ENCODE peak calls at places on chromosomes 5 and 9, in four cellular contexts. R, S, Y and K are unnamed samples.

GRCh38 chr9:93288891-93289883 is 105.2 kb downstream of the WNK2 start:
- DNase-seq in Y (no peak), S (no peak), R (no peak), K (no peak)

GRCh38 chr5:1540166-1540565 is 16.4 kb upstream of the LPCAT1 start:
- DNase-seq in R (no peak), Y (no peak), S (no peak), K (no peak)

GRCh38 chr5:107483625-107484024 is 187.1 kb downstream of the EFNA5 start:
- DNase-seq in R (no peak), Y (no peak), S (no peak), K (no peak)

GRCh38 chr9:89428901-89429890 is 68.7 kb downstream of the SEMA4D start:
- DNase-seq in Y (no peak), R (peak; percentile 57), S (no peak), K (peak; percentile 42)

GRCh38 chr9:105672711-105673234 is 10.5 kb downstream of the TAL2 start:
- DNase-seq in S (no peak), Y (no peak), R (no peak), K (no peak)

GRCh38 chr9:130994546-130995398 is 14.2 kb upstream of the LAMC3 start:
- DNase-seq in R (no peak), S (no peak), Y (no peak), K (no peak)

GRCh38 chr5:74042559-74043357 is 416.8 kb downstream of the ARHGEF28 start:
- DNase-seq in Y (peak; percentile 70), S (no peak), R (no peak), K (no peak)

GRCh38 chr9:131856105-131856504 is 116.2 kb upstream of the RAPGEF1 start:
- DNase-seq in Y (no peak), R (no peak), S (no peak), K (no peak)

GRCh38 chr9:136114606-136115005 is 4.1 kb downstream of the TMEM250 start:
- DNase-seq in R (no peak), Y (no peak), S (no peak), K (no peak)

GRCh38 chr5:78751872-78752271 is 103.3 kb upstream of the LHFPL2 start:
- DNase-seq in S (no peak), Y (no peak), R (no peak), K (no peak)

GRCh38 chr5:179301376-179301775 is 43.9 kb downstream of the ADAMTS2 start:
- DNase-seq in R (no peak), S (no peak), Y (no peak), K (no peak)

GRCh38 chr5:167802755-167803431 is 488.6 kb upstream of the WWC1 start:
- DNase-seq in R (no peak), Y (no peak), S (no peak), K (no peak)

GRCh38 chr5:94645053-94645452 is 26.6 kb downstream of the SLF1 start:
- DNase-seq in S (no peak), R (no peak), Y (no peak), K (no peak)

GRCh38 chr5:98108497-98108896 is 665.0 kb upstream of the RGMB start:
- DNase-seq in S (no peak), R (no peak), Y (no peak), K (no peak)

GRCh38 chr9:107249665-107250285 is 33.3 kb upstream of the RAD23B start:
- DNase-seq in R (no peak), S (no peak), Y (no peak), K (no peak)

GRCh38 chr5:144698454-144698853 is 527.8 kb downstream of the KCTD16 start:
- DNase-seq in Y (no peak), R (no peak), S (no peak), K (no peak)

GRCh38 chr9:6564370-6564769 is 81.2 kb downstream of the GLDC start:
- DNase-seq in Y (no peak), S (no peak), R (no peak), K (no peak)

GRCh38 chr5:178466342-178466741 is 123.9 kb downstream of the COL23A1 start:
- DNase-seq in Y (no peak), S (no peak), R (no peak), K (no peak)

GRCh38 chr9:122444366-122444765 is 33.4 kb downstream of the OR1J1 start:
- DNase-seq in Y (peak; percentile 6), R (no peak), S (peak; percentile 35), K (no peak)

GRCh38 chr9:72680593-72681317 is 159.3 kb downstream of the TMC1 start:
- DNase-seq in Y (no peak), R (no peak), S (no peak), K (no peak)

GRCh38 chr5:169875091-169875727 is 105.1 kb downstream of the INSYN2B start:
- DNase-seq in R (no peak), S (no peak), Y (no peak), K (no peak)

GRCh38 chr9:25681270-25681669 is 3.0 kb upstream of the TUSC1 start:
- DNase-seq in S (no peak), R (no peak), Y (no peak), K (no peak)

GRCh38 chr5:154092356-154092755 is 53.6 kb downstream of the MFAP3 start:
- DNase-seq in S (no peak), R (no peak), Y (no peak), K (no peak)

GRCh38 chr5:135016926-135017325 is 17.1 kb downstream of the PITX1 start:
- DNase-seq in Y (no peak), R (no peak), S (peak; percentile 41), K (no peak)

GRCh38 chr9:6931913-6932312 is 174.1 kb downstream of the KDM4C start:
- DNase-seq in R (peak; percentile 32), S (peak; percentile 41), Y (no peak), K (peak; percentile 93)

GRCh38 chr5:36374275-36374862 is 72.7 kb upstream of the RANBP3L start:
- DNase-seq in Y (no peak), R (no peak), S (no peak), K (no peak)

GRCh38 chr5:175417384-175417783 is 26.6 kb downstream of the DRD1 start:
- DNase-seq in R (no peak), S (no peak), Y (no peak), K (no peak)

GRCh38 chr5:62488531-62488930 is 76.0 kb downstream of the IPO11 start:
- DNase-seq in S (no peak), Y (no peak), R (no peak), K (no peak)

GRCh38 chr9:126459965-126460843 is 133.6 kb downstream of the MVB12B start:
- DNase-seq in Y (no peak), R (no peak), S (peak; percentile 10), K (no peak)
- TF ChIP-seq POLR2A in Y (no peak), R (no peak), S (no peak), K (no peak)

GRCh38 chr9:83965350-83966208 is 14.4 kb downstream of the HNRNPK start:
- DNase-seq in S (no peak), R (no peak), Y (no peak), K (peak; percentile 61)
- TF ChIP-seq POLR2A in S (no peak), R (peak; percentile 10), Y (no peak), K (peak; percentile 28)

GRCh38 chr9:21559402-21560280 is 77.5 kb upstream of the IFNE start:
- DNase-seq in S (peak; percentile 79), Y (peak; percentile 69), R (peak; percentile 23), K (peak; percentile 7)
- TF ChIP-seq POLR2A in S (no peak), Y (no peak), R (no peak), K (no peak)

DNA sequence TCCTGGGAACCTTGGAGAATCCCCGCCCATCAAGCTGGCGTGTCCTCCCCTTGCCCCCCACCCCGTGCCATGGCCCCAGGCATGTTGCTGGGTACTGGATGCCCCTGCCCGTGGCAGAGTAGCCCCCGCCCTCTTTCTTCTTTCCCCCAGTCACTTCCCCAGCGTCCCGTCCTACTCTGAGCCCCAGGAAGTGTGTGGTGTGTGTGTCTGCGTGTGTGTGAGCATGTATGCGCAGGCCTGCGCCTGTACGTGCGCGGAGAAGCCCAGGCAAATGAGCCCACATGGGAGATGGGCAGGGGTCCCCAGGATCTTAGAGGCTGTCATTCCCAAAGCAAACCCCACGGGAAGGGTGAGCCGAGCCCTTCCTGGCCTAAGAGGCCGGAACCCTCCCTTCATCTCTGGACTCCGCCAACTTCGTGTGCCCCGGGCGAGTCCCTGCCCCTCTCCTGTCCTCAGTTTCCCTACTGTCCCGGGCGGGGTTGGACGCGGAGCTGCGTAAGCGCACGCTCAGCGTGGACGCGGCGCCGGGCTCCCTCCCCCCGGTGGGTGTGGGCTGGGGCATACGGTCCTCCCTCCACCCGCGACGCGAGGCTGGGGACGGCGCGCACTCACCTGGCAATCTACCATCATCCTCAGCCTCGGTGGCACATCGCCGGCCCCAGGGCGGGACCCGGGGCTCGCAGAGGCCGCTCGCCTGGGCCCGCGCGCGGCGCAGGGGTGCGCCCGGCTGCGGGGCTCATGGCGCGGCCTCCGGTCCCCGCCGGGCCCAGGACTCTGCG is 15.2 kb downstream of the GBGT1 start:
- DNase-seq in S (peak; percentile 68), R (peak; percentile 65), Y (peak; percentile 70), K (peak; percentile 79)
- TF ChIP-seq POLR2A in S (no peak), R (peak; percentile 54), Y (no peak), K (peak; percentile 82)

GRCh38 chr9:127133739-127134167 is 11.3 kb upstream of the ANGPTL2 start:
- DNase-seq in S (peak; percentile 26), R (peak; percentile 48), Y (peak; percentile 10), K (no peak)
- TF ChIP-seq POLR2A in S (no peak), R (no peak), Y (no peak), K (no peak)

GRCh38 chr9:117706421-117707150 is 2.4 kb downstream of the TLR4 start:
- DNase-seq in S (no peak), Y (no peak), R (no peak), K (no peak)

GRCh38 chr9:117705386-117705785 is 1.2 kb downstream of the TLR4 start:
- DNase-seq in Y (no peak), R (no peak), S (no peak), K (no peak)

GRCh38 chr9:117704597-117704996 is 394 bp downstream of the TLR4 start:
- DNase-seq in Y (no peak), R (no peak), S (no peak), K (no peak)

GRCh38 chr9:117703538-117703937 is 665 bp upstream of the TLR4 start:
- DNase-seq in Y (no peak), S (no peak), R (no peak), K (no peak)

GRCh38 chr9:117704024-117704575 is at the start of gene TLR4:
- DNase-seq in R (peak; percentile 71), Y (peak; percentile 45), S (peak; percentile 54), K (no peak)
- TF ChIP-seq POLR2A in R (peak; percentile 78), Y (no peak), S (no peak), K (no peak)

GRCh38 chr9:33473643-33474352 is at the start of gene NOL6:
- DNase-seq in S (peak; percentile 98), R (peak; percentile 98), Y (peak; percentile 99), K (peak; percentile 99)
- TF ChIP-seq POLR2A in S (no peak), R (peak; percentile 76), Y (no peak), K (peak; percentile 87)

GRCh38 chr5:132487841-132488555 is 2.6 kb downstream of the IRF1 start:
- DNase-seq in Y (no peak), S (peak; percentile 25), R (peak; percentile 15), K (no peak)
- TF ChIP-seq POLR2A in Y (no peak), S (no peak), R (no peak), K (no peak)